ENCODE peak calls at places on chromosomes 4 and X, in four cellular contexts. W is IMR-90, M is mesendoderm, E is H1. F is an unnamed sample. For H3K4me1, the result is how much of the 10 kb centered on the place peaks cover.

GRCh38 chrX:13658602-13659001 is 5.7 kb downstream of the TCEANC start:
- DNase-seq in W (peak), E (no peak), M (peak), F (no peak)

GRCh38 chr4:174592256-174592984 is 70.1 kb upstream of the HPGD start:
- DNase-seq in W (no peak), E (no peak), M (no peak), F (no peak)

GRCh38 chr4:80678413-80678812 is 342.9 kb downstream of the CFAP299 start:
- DNase-seq in W (no peak), E (no peak), M (no peak), F (no peak)

GRCh38 chrX:22629105-22629725 is 356.5 kb downstream of the CBLL2 start:
- DNase-seq in W (peak), E (no peak), M (no peak), F (no peak)

GRCh38 chr4:74555231-74555630 is 110.3 kb downstream of the AREG start:
- DNase-seq in M (no peak), E (no peak), W (peak), F (no peak)

GRCh38 chr4:7442609-7443140 is 7.9 kb upstream of the PSAPL1 start:
- DNase-seq in E (no peak), M (no peak), W (no peak), F (no peak)

GRCh38 chr4:3799496-3799895 is 33.3 kb downstream of the ADRA2C start:
- DNase-seq in E (no peak), W (no peak), M (no peak), F (no peak)

GRCh38 chrX:10576777-10577444 is 43.5 kb downstream of the MID1 start:
- DNase-seq in M (no peak), E (no peak), W (no peak), F (no peak)

GRCh38 chr4:43556262-43556661 is 663.7 kb downstream of the GRXCR1 start:
- DNase-seq in E (no peak), M (no peak), W (no peak), F (no peak)

GRCh38 chr4:7831330-7831729 is 108.3 kb downstream of the AFAP1 start:
- DNase-seq in W (peak), E (no peak), M (no peak), F (no peak)

GRCh38 chrX:29687687-29688086 is 527.7 kb upstream of the MAGEB2 start:
- DNase-seq in M (peak), W (peak), E (no peak), F (no peak)

GRCh38 chrX:118603981-118604380 is 108.4 kb downstream of the DOCK11 start:
- DNase-seq in W (peak), M (peak), E (peak), F (peak)

GRCh38 chr4:53040459-53040815 is 178.3 kb downstream of the RASL11B start:
- DNase-seq in E (no peak), W (peak), M (no peak), F (no peak)

GRCh38 chrX:43556207-43556606 is 99.9 kb upstream of the MAOA start:
- DNase-seq in W (no peak), E (no peak), M (no peak), F (no peak)

GRCh38 chr4:3660086-3660927 is 105.9 kb upstream of the ADRA2C start:
- DNase-seq in W (peak), E (no peak), M (no peak), F (no peak)

GRCh38 chrX:53305996-53306937 is 24.9 kb upstream of the IQSEC2 start:
- DNase-seq in M (no peak), E (no peak), W (no peak), F (no peak)

GRCh38 chrX:101452051-101452450 is 33.2 kb upstream of the ARMCX4 start:
- DNase-seq in E (no peak), W (no peak), M (no peak), F (no peak)

GRCh38 chrX:145751943-145752342 is 65.7 kb upstream of the SLITRK2 start:
- DNase-seq in W (no peak), M (no peak), E (no peak), F (no peak)

GRCh38 chrX:67693928-67694327 is 150.1 kb downstream of the AR start:
- DNase-seq in M (no peak), E (no peak), W (no peak), F (no peak)

GRCh38 chr4:21697583-21697982 is 251.0 kb downstream of the KCNIP4 start:
- DNase-seq in W (no peak), E (peak), M (peak), F (peak)

GRCh38 chr4:100224701-100225100 is 34.4 kb upstream of the DDIT4L start:
- DNase-seq in E (no peak), W (no peak), M (peak), F (no peak)

GRCh38 chr4:3285558-3286334 is 7.1 kb upstream of the RGS12 start:
- DNase-seq in W (peak), E (peak), M (peak), F (peak)

GRCh38 chrX:65706041-65706828 is 38.8 kb downstream of the MSN start:
- DNase-seq in W (peak), E (no peak), M (peak), F (no peak)

GRCh38 chr4:143185253-143186107 is 763 bp downstream of the USP38 start:
- DNase-seq in E (peak), M (peak), W (peak), F (peak)

GRCh38 chrX:152923599-152923998 is 25.7 kb downstream of the ZNF185 start:
- DNase-seq in W (no peak), E (no peak), M (no peak), F (no peak)

GRCh38 chr4:21628116-21628515 is 320.5 kb downstream of the KCNIP4 start:
- DNase-seq in W (no peak), E (no peak), M (no peak), F (no peak)

GRCh38 chr4:171266666-171267065 is 546.5 kb upstream of the GALNTL6 start:
- DNase-seq in M (no peak), W (no peak), E (no peak), F (no peak)

GRCh38 chr4:105023668-105024055 is 123.0 kb upstream of the TET2 start:
- DNase-seq in W (no peak), M (no peak), E (no peak), F (no peak)

GRCh38 chrX:119687661-119688413 is 5.1 kb downstream of the SEPTIN6 start:
- DNase-seq in W (no peak), M (no peak), E (no peak), F (no peak)

DNA sequence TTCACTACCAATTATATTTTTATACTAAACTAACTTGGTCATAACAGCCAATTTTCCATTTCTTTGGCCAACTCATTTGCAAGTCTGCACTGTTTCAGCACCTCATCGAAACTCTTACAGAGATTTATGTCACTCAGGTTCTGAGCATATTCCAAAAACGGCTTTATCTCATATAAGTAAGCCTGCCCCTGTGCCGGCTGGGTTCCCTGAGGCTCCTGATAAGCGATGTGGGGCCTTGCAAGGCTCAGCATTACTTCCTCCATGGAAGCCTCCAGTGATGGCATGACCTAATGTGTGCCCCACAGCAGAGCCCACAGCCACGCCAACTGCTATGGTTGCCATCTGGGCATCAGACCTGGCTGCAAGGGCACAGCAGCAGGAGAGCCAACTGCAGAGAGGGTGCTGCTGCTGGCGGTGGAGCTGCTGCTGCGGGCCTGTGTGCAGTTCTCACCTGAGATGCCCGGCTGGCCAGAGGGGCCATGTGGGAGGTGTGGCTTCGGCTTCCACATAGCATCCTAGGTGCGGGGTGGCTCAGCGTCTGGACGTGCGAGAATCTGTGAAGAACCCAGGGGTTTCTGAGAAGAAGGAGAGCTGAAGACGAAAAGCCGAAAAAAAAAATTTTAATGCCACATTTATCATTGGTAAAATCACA is 13.4 kb upstream of the IBSP start:
- DNase-seq in W (no peak), M (no peak), E (no peak), F (no peak)
- H3K23ac ChIP-seq in W (no peak), M (no peak), E (no peak), F (no peak)

GRCh38 chr4:165331316-165331715 is 3.8 kb downstream of the MSMO1 start:
- DNase-seq in W (no peak), E (no peak), M (no peak), F (no peak)

GRCh38 chr4:165331823-165332222 is 4.4 kb downstream of the MSMO1 start:
- DNase-seq in M (no peak), E (no peak), W (no peak), F (no peak)

GRCh38 chr4:165332502-165332901 is 5.0 kb downstream of the MSMO1 start:
- DNase-seq in E (no peak), M (no peak), W (no peak), F (no peak)

GRCh38 chr4:165330071-165330470 is 2.6 kb downstream of the MSMO1 start:
- DNase-seq in W (no peak), M (no peak), E (no peak), F (no peak)

DNA sequence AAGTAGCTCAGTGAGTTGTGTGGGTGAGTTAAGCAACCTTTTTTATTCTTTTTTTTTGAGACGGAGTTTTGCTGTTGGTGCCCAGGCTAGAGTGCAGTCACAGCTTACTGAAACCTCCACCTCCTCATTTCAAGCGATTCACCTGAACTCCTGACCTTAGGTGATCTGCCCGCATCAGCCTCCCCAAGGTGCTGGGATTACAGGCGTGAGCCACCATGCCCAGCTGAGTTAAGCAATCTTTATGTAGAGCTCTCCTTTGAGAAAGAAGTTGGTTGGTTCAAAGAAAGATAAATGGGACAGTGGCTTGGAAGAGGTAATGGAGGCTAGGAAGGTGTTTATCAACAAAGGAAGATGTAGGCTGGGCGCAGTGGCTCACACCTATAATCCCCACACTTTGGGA is 3.2 kb downstream of the MSMO1 start:
- DNase-seq in M (no peak), W (no peak), E (no peak), F (no peak)
- H3K4me1 ChIP-seq in M (under half), W (under half), E (under half), F (under half)

GRCh38 chr4:38846015-38846414 is 10.6 kb downstream of the TLR6 start:
- DNase-seq in M (no peak), E (no peak), W (no peak), F (no peak)
- H4K5ac ChIP-seq in M (no peak), E (no peak), W (no peak), F (no peak)

DNA sequence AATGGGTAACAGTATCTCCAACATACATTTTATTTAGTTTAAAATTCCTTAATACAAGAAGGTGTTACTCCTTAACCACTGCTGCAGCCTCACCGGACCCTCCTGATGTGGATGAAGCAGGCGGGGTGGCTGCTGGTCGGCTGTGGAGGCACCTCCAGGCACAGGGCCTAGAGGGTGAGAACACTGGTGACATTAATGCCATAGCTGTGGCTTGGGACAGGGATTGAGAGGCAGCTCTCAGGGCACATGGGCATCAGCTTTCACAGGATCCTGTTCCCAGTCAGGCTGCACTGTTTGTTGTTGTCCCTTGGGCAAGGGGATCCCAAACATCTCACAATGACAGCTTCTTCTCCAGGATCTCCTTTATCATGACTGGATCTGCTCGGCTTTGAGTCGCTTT is 90.0 kb downstream of the GATB start:
- DNase-seq in E (no peak), M (no peak), W (no peak), F (no peak)
- H3K23ac ChIP-seq in E (no peak), M (no peak), W (no peak), F (no peak)

GRCh38 chr4:87042221-87042620 is 107.4 kb downstream of the AFF1 start:
- DNase-seq in M (no peak), E (no peak), W (no peak), F (no peak)
- H3K4me1 ChIP-seq in M (under half), E (under half), W (under half), F (under half)

GRCh38 chr4:153973942-153974341 is 185.1 kb upstream of the SFRP2 start:
- DNase-seq in M (no peak), E (no peak), W (no peak), F (no peak)

GRCh38 chr4:153971878-153972277 is 183.0 kb upstream of the SFRP2 start:
- DNase-seq in M (no peak), E (no peak), W (no peak), F (no peak)

GRCh38 chr4:153974452-153974851 is 185.6 kb upstream of the SFRP2 start:
- DNase-seq in W (no peak), M (no peak), E (no peak), F (no peak)

GRCh38 chr4:153969542-153969941 is 180.7 kb upstream of the SFRP2 start:
- DNase-seq in W (no peak), E (no peak), M (no peak), F (no peak)

DNA sequence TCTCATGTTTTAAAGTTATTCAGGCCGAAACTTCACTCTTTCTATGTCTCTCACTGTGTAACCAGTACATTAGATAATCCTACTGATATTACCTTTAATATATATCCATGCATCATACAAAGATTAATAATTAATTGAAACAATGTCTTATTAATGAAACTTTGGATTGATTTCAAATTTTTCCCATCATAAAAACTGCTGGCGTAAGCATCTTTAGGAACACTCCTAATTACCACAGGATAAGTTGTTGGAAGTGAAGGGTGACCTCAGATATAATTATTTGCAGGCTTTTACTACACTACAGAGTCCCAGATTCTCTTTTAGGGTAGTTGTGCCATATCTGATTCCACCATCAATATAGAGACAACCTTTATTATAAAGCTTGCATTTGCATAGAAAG is 181.3 kb upstream of the SFRP2 start:
- DNase-seq in E (no peak), W (no peak), M (no peak), F (no peak)
- H4K5ac ChIP-seq in E (no peak), W (no peak), M (no peak), F (no peak)